ENCODE peak calls at places on chromosomes 13 and 19, in seven cellular contexts. W is A549, H is OCI-LY7, J is SK-N-MC, T is aorta, B is ovary, E is stomach. C is an unnamed sample.

GRCh38 chr13:45717324-45717723 is 15.2 kb downstream of the CBY2 start:
- DNase-seq in W (no peak), H (no peak), J (no peak), T (no peak), B (no peak), E (no peak), C (no peak)

GRCh38 chr13:56558698-56559320 is 581.9 kb upstream of the PRR20A start:
- DNase-seq in W (no peak), H (no peak), J (no peak), T (no peak), B (no peak), E (no peak), C (no peak)

GRCh38 chr13:23741879-23742510 is 147.2 kb downstream of the MIPEP start:
- DNase-seq in W (peak; percentile 19), H (peak; percentile 29), J (no peak), T (no peak), B (no peak), E (no peak), C (no peak)

GRCh38 chr19:57068921-57069697 is 50.7 kb upstream of the USP29 start:
- DNase-seq in W (no peak), H (no peak), J (no peak), T (no peak), B (peak; percentile 86), E (no peak), C (peak; percentile 31)

GRCh38 chr19:52492991-52493470 is 34.4 kb upstream of the ZNF808 start:
- DNase-seq in W (no peak), H (no peak), J (no peak), T (no peak), B (no peak), E (no peak), C (no peak)

GRCh38 chr19:1410136-1410786 is 2.9 kb downstream of the DAZAP1 start:
- DNase-seq in W (no peak), H (no peak), J (no peak), T (no peak), B (no peak), E (no peak), C (no peak)

GRCh38 chr13:98203641-98204326 is 26.7 kb upstream of the RNF113B start:
- DNase-seq in W (no peak), H (no peak), J (no peak), T (no peak), B (no peak), E (no peak), C (no peak)

GRCh38 chr13:113407531-113408393 is 43.8 kb upstream of the GRTP1 start:
- DNase-seq in W (no peak), H (no peak), J (no peak), T (peak; percentile 74), B (no peak), E (no peak), C (no peak)

GRCh38 chr13:30792257-30793000 is 57.1 kb downstream of the ALOX5AP start:
- DNase-seq in W (peak; percentile 36), H (no peak), J (no peak), T (peak; percentile 94), B (peak; percentile 81), E (peak; percentile 71), C (peak; percentile 24)

GRCh38 chr13:93876236-93876635 is 603.2 kb downstream of the DCT start:
- DNase-seq in W (no peak), H (no peak), J (no peak), T (no peak), B (no peak), E (no peak), C (no peak)

GRCh38 chr19:23867895-23868294 is 46.8 kb upstream of the ZNF726 start:
- DNase-seq in W (no peak), H (no peak), J (no peak), T (no peak), B (no peak), E (no peak), C (no peak)

GRCh38 chr13:40681341-40682051 is 15.1 kb upstream of the FOXO1 start:
- DNase-seq in W (no peak), H (no peak), J (no peak), T (no peak), B (no peak), E (no peak), C (no peak)

GRCh38 chr19:4713384-4713951 is 10.2 kb downstream of the DPP9 start:
- DNase-seq in W (peak; percentile 94), H (no peak), J (no peak), T (peak; percentile 87), B (no peak), E (peak; percentile 96), C (no peak)

GRCh38 chr13:18952225-18953016 is 229.2 kb downstream of the TUBA3C start:
- DNase-seq in W (no peak), H (no peak), J (no peak), T (peak; percentile 54), B (no peak), E (no peak), C (no peak)

GRCh38 chr19:48329167-48329891 is 4.0 kb downstream of the EMP3 start:
- DNase-seq in W (no peak), H (peak; percentile 64), J (no peak), T (no peak), B (no peak), E (no peak), C (peak; percentile 10)

GRCh38 chr13:64278493-64278892 is 2862.8 kb upstream of the PCDH20 start:
- DNase-seq in W (no peak), H (no peak), J (no peak), T (no peak), B (no peak), E (no peak), C (no peak)

GRCh38 chr13:99124695-99125334 is 75.8 kb upstream of the UBAC2 start:
- DNase-seq in W (peak; percentile 40), H (peak; percentile 33), J (no peak), T (no peak), B (no peak), E (no peak), C (no peak)

GRCh38 chr13:112244495-112245177 is 131.5 kb upstream of the SPACA7 start:
- DNase-seq in W (no peak), H (no peak), J (no peak), T (no peak), B (no peak), E (no peak), C (no peak)

GRCh38 chr19:5618591-5618990 is 4.0 kb downstream of the SAFB2 start:
- DNase-seq in W (no peak), H (no peak), J (no peak), T (no peak), B (no peak), E (no peak), C (no peak)

GRCh38 chr19:18590273-18591272 is 2.0 kb downstream of the REX1BD start:
- DNase-seq in W (peak; percentile 94), H (no peak), J (no peak), T (no peak), B (peak; percentile 63), E (no peak), C (peak; percentile 13)

GRCh38 chr19:31337007-31337914 is 12.0 kb downstream of the TSHZ3 start:
- DNase-seq in W (no peak), H (no peak), J (no peak), T (no peak), B (peak; percentile 10), E (no peak), C (no peak)

GRCh38 chr13:43426355-43426754 is 360.4 kb downstream of the ENOX1 start:
- DNase-seq in W (no peak), H (no peak), J (no peak), T (no peak), B (no peak), E (no peak), C (no peak)

GRCh38 chr13:103406967-103407366 is 340.8 kb upstream of the SLC10A2 start:
- DNase-seq in W (no peak), H (no peak), J (no peak), T (no peak), B (no peak), E (no peak), C (no peak)

GRCh38 chr19:2291185-2291751 is 9.3 kb upstream of the PEAK3 start:
- DNase-seq in W (no peak), H (no peak), J (no peak), T (peak; percentile 78), B (no peak), E (no peak), C (no peak)

GRCh38 chr13:48158915-48159314 is 64.0 kb upstream of the MED4 start:
- DNase-seq in W (no peak), H (no peak), J (no peak), T (no peak), B (no peak), E (no peak), C (no peak)
- H3K27ac ChIP-seq in W (peak overlapping the region; percentile 74), H (no peak overlapping the region), J (no peak overlapping the region), T (no peak overlapping the region), B (no peak overlapping the region), E (peak overlapping the region; percentile 68), C (no peak overlapping the region)

GRCh38 chr13:108733141-108733540 is 103.7 kb downstream of the MYO16 start:
- DNase-seq in W (no peak), H (no peak), J (no peak), T (no peak), B (no peak), E (no peak), C (no peak)
- H3K27ac ChIP-seq in W (no peak overlapping the region), H (no peak overlapping the region), J (no peak overlapping the region), T (no peak overlapping the region), B (no peak overlapping the region), E (no peak overlapping the region), C (no peak overlapping the region)

GRCh38 chr19:54352041-54352440 is 12.7 kb downstream of the LAIR1 start:
- DNase-seq in W (no peak), H (no peak), J (no peak), T (no peak), B (no peak), E (no peak), C (no peak)
- H3K27ac ChIP-seq in W (no peak overlapping the region), H (no peak overlapping the region), J (no peak overlapping the region), T (no peak overlapping the region), B (no peak overlapping the region), E (no peak overlapping the region), C (no peak overlapping the region)

GRCh38 chr13:111033172-111034133 is 81.7 kb upstream of the ARHGEF7 start:
- DNase-seq in W (no peak), H (no peak), J (no peak), T (no peak), B (no peak), E (no peak), C (no peak)

GRCh38 chr13:111029957-111030609 is 85.0 kb upstream of the ARHGEF7 start:
- DNase-seq in W (no peak), H (no peak), J (no peak), T (no peak), B (no peak), E (no peak), C (no peak)

GRCh38 chr13:111027481-111028439 is 87.3 kb upstream of the ARHGEF7 start:
- DNase-seq in W (no peak), H (no peak), J (no peak), T (no peak), B (no peak), E (no peak), C (no peak)

GRCh38 chr13:111034811-111035210 is 80.3 kb upstream of the ARHGEF7 start:
- DNase-seq in W (no peak), H (no peak), J (no peak), T (no peak), B (no peak), E (no peak), C (no peak)

DNA sequence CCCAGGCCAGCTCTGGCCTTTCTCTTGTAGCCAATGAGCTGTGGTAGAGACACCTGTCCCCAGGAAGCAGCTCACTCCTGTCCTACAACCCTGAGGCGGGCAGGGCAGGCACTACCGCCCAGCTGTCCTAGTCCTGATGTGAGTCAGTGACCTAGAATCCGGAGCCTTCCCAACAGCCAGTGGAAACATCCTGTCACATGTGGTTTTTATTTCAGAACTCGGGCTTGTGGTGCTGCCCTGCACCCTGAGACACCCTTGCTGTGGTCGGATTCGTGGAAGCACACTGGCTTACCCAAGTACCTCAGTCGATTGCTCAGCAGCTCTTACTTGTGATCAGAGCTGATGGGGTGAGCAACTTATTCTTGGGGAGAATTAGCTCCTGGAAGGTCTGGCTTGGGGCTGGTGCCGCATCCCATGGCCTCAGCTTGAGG is 83.6 kb upstream of the ARHGEF7 start:
- DNase-seq in W (no peak), H (no peak), J (no peak), T (no peak), B (no peak), E (no peak), C (no peak)
- H3K27ac ChIP-seq in W (no peak overlapping the region), H (no peak overlapping the region), J (no peak overlapping the region), T (no peak overlapping the region), B (no peak overlapping the region), E (no peak overlapping the region), C (no peak overlapping the region)

C was measured in substantia nigra.